ENCODE peak calls at places on chromosomes 3 and 15, in seven cellular contexts. One of them, this sample, is unnamed.

GRCh38 chr3:29486087-29486486 is 205.2 kb downstream of the RBMS3 start:
- DNase-seq in glutamatergic neuron: no peak
- DNase-seq in omental fat pad: no peak
- DNase-seq in GM10248: no peak
- DNase-seq in GM12864: no peak
- DNase-seq in psoas muscle: no peak
- DNase-seq in retinal pigment epithelial cell: no peak
- DNase-seq in this sample: no peak

GRCh38 chr3:13015286-13016082 is 57.7 kb downstream of the IQSEC1 start:
- DNase-seq in GM12864: no peak
- DNase-seq in retinal pigment epithelial cell: no peak
- DNase-seq in psoas muscle: peak; percentile 42
- DNase-seq in omental fat pad: no peak
- DNase-seq in GM10248: no peak
- DNase-seq in glutamatergic neuron: no peak
- DNase-seq in this sample: no peak

GRCh38 chr3:114362815-114363214 is 69.0 kb downstream of the TIGIT start:
- DNase-seq in retinal pigment epithelial cell: no peak
- DNase-seq in glutamatergic neuron: no peak
- DNase-seq in omental fat pad: no peak
- DNase-seq in psoas muscle: no peak
- DNase-seq in GM10248: peak; percentile 24
- DNase-seq in GM12864: no peak
- DNase-seq in this sample: peak; percentile 41

GRCh38 chr3:133444071-133444774 is 44.4 kb downstream of the BFSP2 start:
- DNase-seq in GM10248: no peak
- DNase-seq in GM12864: no peak
- DNase-seq in psoas muscle: no peak
- DNase-seq in retinal pigment epithelial cell: no peak
- DNase-seq in glutamatergic neuron: no peak
- DNase-seq in omental fat pad: no peak
- DNase-seq in this sample: no peak

GRCh38 chr15:23869391-23869790 is 182.3 kb upstream of the NDN start:
- DNase-seq in GM12864: no peak
- DNase-seq in glutamatergic neuron: peak; percentile 85
- DNase-seq in psoas muscle: peak; percentile 17
- DNase-seq in omental fat pad: no peak
- DNase-seq in GM10248: no peak
- DNase-seq in retinal pigment epithelial cell: no peak
- DNase-seq in this sample: no peak

GRCh38 chr3:192850501-192850981 is 67.1 kb downstream of the MB21D2 start:
- DNase-seq in GM12864: no peak
- DNase-seq in retinal pigment epithelial cell: no peak
- DNase-seq in GM10248: peak; percentile 56
- DNase-seq in glutamatergic neuron: no peak
- DNase-seq in omental fat pad: no peak
- DNase-seq in psoas muscle: no peak
- DNase-seq in this sample: peak; percentile 46

GRCh38 chr3:133393204-133393603 is 6.7 kb upstream of the BFSP2 start:
- DNase-seq in retinal pigment epithelial cell: no peak
- DNase-seq in omental fat pad: no peak
- DNase-seq in GM10248: no peak
- DNase-seq in glutamatergic neuron: no peak
- DNase-seq in psoas muscle: no peak
- DNase-seq in GM12864: no peak
- DNase-seq in this sample: no peak

GRCh38 chr3:132573657-132574260 is 23.3 kb upstream of the ACKR4 start:
- DNase-seq in GM12864: no peak
- DNase-seq in glutamatergic neuron: no peak
- DNase-seq in omental fat pad: no peak
- DNase-seq in retinal pigment epithelial cell: no peak
- DNase-seq in GM10248: no peak
- DNase-seq in psoas muscle: no peak
- DNase-seq in this sample: no peak

GRCh38 chr3:56930706-56931105 is 129.0 kb upstream of the ARHGEF3 start:
- DNase-seq in omental fat pad: no peak
- DNase-seq in glutamatergic neuron: no peak
- DNase-seq in GM12864: no peak
- DNase-seq in GM10248: no peak
- DNase-seq in retinal pigment epithelial cell: no peak
- DNase-seq in psoas muscle: no peak
- DNase-seq in this sample: no peak

GRCh38 chr3:48581621-48582481 is 13.3 kb downstream of the COL7A1 start:
- DNase-seq in GM12864: no peak
- DNase-seq in GM10248: no peak
- DNase-seq in retinal pigment epithelial cell: no peak
- DNase-seq in psoas muscle: no peak
- DNase-seq in glutamatergic neuron: no peak
- DNase-seq in omental fat pad: no peak
- DNase-seq in this sample: no peak
- TF ChIP-seq CTCF in GM12864: no peak
- TF ChIP-seq CTCF in GM10248: no peak
- TF ChIP-seq CTCF in retinal pigment epithelial cell: no peak
- TF ChIP-seq CTCF in psoas muscle: no peak
- TF ChIP-seq CTCF in glutamatergic neuron: no peak
- TF ChIP-seq CTCF in omental fat pad: no peak
- TF ChIP-seq CTCF in this sample: no peak

GRCh38 chr3:122875547-122876127 is 80.8 kb downstream of the SLC49A4 start:
- DNase-seq in retinal pigment epithelial cell: no peak
- DNase-seq in omental fat pad: no peak
- DNase-seq in GM12864: no peak
- DNase-seq in glutamatergic neuron: no peak
- DNase-seq in psoas muscle: no peak
- DNase-seq in GM10248: no peak
- DNase-seq in this sample: no peak

GRCh38 chr3:122880173-122880572 is 85.3 kb downstream of the SLC49A4 start:
- DNase-seq in omental fat pad: no peak
- DNase-seq in glutamatergic neuron: no peak
- DNase-seq in GM12864: no peak
- DNase-seq in GM10248: no peak
- DNase-seq in retinal pigment epithelial cell: no peak
- DNase-seq in psoas muscle: no peak
- DNase-seq in this sample: no peak

GRCh38 chr3:122886251-122886650 is 91.4 kb downstream of the SLC49A4 start:
- DNase-seq in GM10248: no peak
- DNase-seq in glutamatergic neuron: no peak
- DNase-seq in psoas muscle: no peak
- DNase-seq in omental fat pad: no peak
- DNase-seq in retinal pigment epithelial cell: no peak
- DNase-seq in GM12864: no peak
- DNase-seq in this sample: no peak

GRCh38 chr3:122880624-122881023 is 85.8 kb downstream of the SLC49A4 start:
- DNase-seq in omental fat pad: no peak
- DNase-seq in GM12864: no peak
- DNase-seq in GM10248: no peak
- DNase-seq in retinal pigment epithelial cell: no peak
- DNase-seq in psoas muscle: no peak
- DNase-seq in glutamatergic neuron: no peak
- DNase-seq in this sample: no peak
- TF ChIP-seq CTCF in omental fat pad: no peak
- TF ChIP-seq CTCF in GM12864: no peak
- TF ChIP-seq CTCF in GM10248: no peak
- TF ChIP-seq CTCF in retinal pigment epithelial cell: no peak
- TF ChIP-seq CTCF in psoas muscle: no peak
- TF ChIP-seq CTCF in glutamatergic neuron: no peak
- TF ChIP-seq CTCF in this sample: no peak

GRCh38 chr15:66707310-66708160 is 5.5 kb downstream of the SMAD6 start:
- DNase-seq in GM10248: no peak
- DNase-seq in retinal pigment epithelial cell: peak; percentile 61
- DNase-seq in psoas muscle: no peak
- DNase-seq in glutamatergic neuron: peak; percentile 61
- DNase-seq in omental fat pad: no peak
- DNase-seq in GM12864: no peak
- DNase-seq in this sample: no peak
- TF ChIP-seq CTCF in GM10248: no peak
- TF ChIP-seq CTCF in retinal pigment epithelial cell: peak; percentile 52
- TF ChIP-seq CTCF in psoas muscle: no peak
- TF ChIP-seq CTCF in glutamatergic neuron: no peak
- TF ChIP-seq CTCF in omental fat pad: no peak
- TF ChIP-seq CTCF in GM12864: no peak
- TF ChIP-seq CTCF in this sample: no peak

GRCh38 chr3:85842081-85842480 is 883.3 kb downstream of the CADM2 start:
- DNase-seq in retinal pigment epithelial cell: no peak
- DNase-seq in omental fat pad: no peak
- DNase-seq in GM12864: no peak
- DNase-seq in glutamatergic neuron: peak; percentile 35
- DNase-seq in GM10248: no peak
- DNase-seq in psoas muscle: no peak
- DNase-seq in this sample: no peak

GRCh38 chr3:85846940-85847339 is 888.2 kb downstream of the CADM2 start:
- DNase-seq in omental fat pad: no peak
- DNase-seq in retinal pigment epithelial cell: peak; percentile 20
- DNase-seq in GM12864: no peak
- DNase-seq in psoas muscle: no peak
- DNase-seq in glutamatergic neuron: no peak
- DNase-seq in GM10248: no peak
- DNase-seq in this sample: no peak
- TF ChIP-seq CTCF in omental fat pad: no peak
- TF ChIP-seq CTCF in retinal pigment epithelial cell: no peak
- TF ChIP-seq CTCF in GM12864: no peak
- TF ChIP-seq CTCF in psoas muscle: no peak
- TF ChIP-seq CTCF in glutamatergic neuron: no peak
- TF ChIP-seq CTCF in GM10248: no peak
- TF ChIP-seq CTCF in this sample: no peak

GRCh38 chr3:139982404-139982803 is 47.4 kb downstream of the CLSTN2 start:
- DNase-seq in psoas muscle: no peak
- DNase-seq in GM12864: no peak
- DNase-seq in GM10248: no peak
- DNase-seq in retinal pigment epithelial cell: no peak
- DNase-seq in omental fat pad: no peak
- DNase-seq in glutamatergic neuron: no peak
- DNase-seq in this sample: no peak
- TF ChIP-seq CTCF in psoas muscle: peak; percentile 17
- TF ChIP-seq CTCF in GM12864: no peak
- TF ChIP-seq CTCF in GM10248: no peak
- TF ChIP-seq CTCF in retinal pigment epithelial cell: peak; percentile 63
- TF ChIP-seq CTCF in omental fat pad: no peak
- TF ChIP-seq CTCF in glutamatergic neuron: no peak
- TF ChIP-seq CTCF in this sample: no peak

GRCh38 chr3:143763568-143764162 is 84.6 kb downstream of the SLC9A9 start:
- DNase-seq in GM12864: no peak
- DNase-seq in GM10248: no peak
- DNase-seq in omental fat pad: no peak
- DNase-seq in glutamatergic neuron: no peak
- DNase-seq in retinal pigment epithelial cell: no peak
- DNase-seq in psoas muscle: no peak
- DNase-seq in this sample: no peak
- TF ChIP-seq CTCF in GM12864: no peak
- TF ChIP-seq CTCF in GM10248: peak; percentile 23
- TF ChIP-seq CTCF in omental fat pad: no peak
- TF ChIP-seq CTCF in glutamatergic neuron: peak; percentile 59
- TF ChIP-seq CTCF in retinal pigment epithelial cell: peak; percentile 63
- TF ChIP-seq CTCF in psoas muscle: peak; percentile 26
- TF ChIP-seq CTCF in this sample: no peak

DNA sequence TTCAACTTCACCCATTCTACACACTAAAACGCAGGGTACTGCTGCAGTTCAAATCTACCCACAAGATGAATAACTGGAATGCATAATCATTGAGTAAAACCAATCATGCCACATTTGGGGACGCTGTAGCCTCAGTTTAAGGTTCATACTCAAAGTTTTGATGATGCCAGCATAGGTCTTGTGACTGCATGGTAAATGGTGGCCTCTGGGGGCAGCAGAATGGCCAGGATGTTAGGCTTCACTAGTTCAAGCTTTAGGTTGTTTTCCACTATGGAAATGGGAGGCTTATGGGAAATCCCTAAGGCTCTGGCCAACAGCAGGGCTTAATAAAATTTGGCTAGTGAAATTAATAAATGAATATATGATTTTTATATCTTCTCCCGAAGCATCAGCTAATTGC is 104.3 kb upstream of the TSC22D2 start:
- DNase-seq in retinal pigment epithelial cell: no peak
- DNase-seq in omental fat pad: no peak
- DNase-seq in psoas muscle: no peak
- DNase-seq in glutamatergic neuron: no peak
- DNase-seq in GM12864: no peak
- DNase-seq in GM10248: no peak
- DNase-seq in this sample: no peak
- TF ChIP-seq CTCF in retinal pigment epithelial cell: peak; percentile 17
- TF ChIP-seq CTCF in omental fat pad: no peak
- TF ChIP-seq CTCF in psoas muscle: no peak
- TF ChIP-seq CTCF in glutamatergic neuron: peak; percentile 37
- TF ChIP-seq CTCF in GM12864: peak; percentile 57
- TF ChIP-seq CTCF in GM10248: peak; percentile 5
- TF ChIP-seq CTCF in this sample: no peak

DNA sequence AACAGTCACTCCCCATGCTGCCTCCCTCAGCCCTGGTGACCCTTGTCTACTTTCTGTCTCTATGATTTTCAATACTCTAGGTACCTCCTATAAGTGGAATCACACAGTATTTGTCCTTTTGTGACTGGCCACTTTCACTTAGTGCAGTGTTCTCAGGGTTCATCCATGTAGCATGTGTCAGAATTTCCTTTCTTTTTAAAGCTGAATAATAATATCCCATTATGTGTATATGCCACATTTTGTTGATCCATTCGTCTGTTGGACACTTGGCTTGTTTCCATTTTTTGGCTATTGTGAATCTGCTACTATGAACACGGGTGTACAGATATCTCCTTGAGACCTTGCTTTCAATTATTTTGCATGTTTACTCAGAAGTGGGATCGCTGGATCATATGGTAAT is 34.1 kb downstream of the PML start:
- DNase-seq in GM12864: no peak
- DNase-seq in glutamatergic neuron: no peak
- DNase-seq in psoas muscle: no peak
- DNase-seq in omental fat pad: no peak
- DNase-seq in retinal pigment epithelial cell: no peak
- DNase-seq in GM10248: no peak
- DNase-seq in this sample: no peak
- TF ChIP-seq CTCF in GM12864: no peak
- TF ChIP-seq CTCF in glutamatergic neuron: no peak
- TF ChIP-seq CTCF in psoas muscle: no peak
- TF ChIP-seq CTCF in omental fat pad: no peak
- TF ChIP-seq CTCF in retinal pigment epithelial cell: no peak
- TF ChIP-seq CTCF in GM10248: no peak
- TF ChIP-seq CTCF in this sample: no peak